ENCODE peak calls at places on chromosomes 6 and 20, in eight cellular contexts. X is astrocyte of the spinal cord, S is Calu3, E is transverse colon, H is dorsolateral prefrontal cortex, W is prostate gland, N is HCT116, L is WTC11. I is an unnamed sample.

GRCh38 chr6:88166493-88166900 is 350 bp upstream of the CNR1 start:
- DNase-seq in L (peak; percentile 56), W (no peak), H (no peak), X (no peak), N (no peak), S (peak; percentile 37), E (no peak), I (no peak)

GRCh38 chr6:117795234-117795633 is 111.8 kb upstream of the SLC35F1 start:
- DNase-seq in E (no peak), L (no peak), H (no peak), X (no peak), W (peak; percentile 17), N (no peak), S (peak; percentile 27), I (no peak)

GRCh38 chr6:163764565-163764964 is 350.0 kb downstream of the QKI start:
- DNase-seq in L (no peak), E (no peak), X (peak; percentile 72), S (no peak), H (no peak), W (no peak), N (no peak), I (peak; percentile 24)

GRCh38 chr20:40767530-40767924 is 78.5 kb upstream of the MAFB start:
- DNase-seq in E (no peak), L (no peak), W (no peak), X (no peak), H (no peak), N (no peak), S (no peak), I (no peak)

GRCh38 chr6:106692112-106692822 is 62.9 kb downstream of the QRSL1 start:
- DNase-seq in N (no peak), W (peak; percentile 61), L (peak; percentile 50), E (peak; percentile 40), X (peak; percentile 77), H (no peak), S (peak; percentile 69), I (no peak)

GRCh38 chr6:143348531-143348930 is 102.0 kb downstream of the ADAT2 start:
- DNase-seq in N (no peak), X (no peak), L (no peak), E (no peak), H (no peak), W (no peak), S (no peak), I (no peak)

GRCh38 chr6:155077331-155077730 is 82.2 kb downstream of the TIAM2 start:
- DNase-seq in N (no peak), E (no peak), X (no peak), H (no peak), S (no peak), L (no peak), W (no peak), I (no peak)

GRCh38 chr6:43772571-43773049 is 2.6 kb downstream of the VEGFA start:
- DNase-seq in S (peak; percentile 41), H (no peak), L (peak; percentile 45), E (peak; percentile 43), W (no peak), X (peak; percentile 25), N (no peak), I (no peak)

GRCh38 chr6:108559097-108559883 is 1.4 kb upstream of the FOXO3 start:
- DNase-seq in L (peak; percentile 66), H (peak; percentile 93), X (peak; percentile 85), W (peak; percentile 91), N (no peak), E (peak; percentile 91), S (peak; percentile 83), I (peak; percentile 93)

GRCh38 chr6:14758421-14759043 is 487.3 kb upstream of the JARID2 start:
- DNase-seq in W (peak; percentile 72), S (no peak), L (no peak), E (no peak), X (no peak), N (no peak), H (no peak), I (no peak)

GRCh38 chr20:51265366-51265765 is 242.5 kb upstream of the KCNG1 start:
- DNase-seq in E (no peak), X (no peak), H (no peak), W (no peak), N (no peak), S (no peak), L (no peak), I (no peak)

GRCh38 chr6:152293404-152293803 is 343.8 kb downstream of the SYNE1 start:
- DNase-seq in X (no peak), H (no peak), S (no peak), L (no peak), W (no peak), E (peak; percentile 17), N (no peak), I (no peak)

GRCh38 chr6:142914371-142914770 is 30.6 kb downstream of the HIVEP2 start:
- DNase-seq in S (no peak), X (no peak), W (no peak), H (no peak), L (no peak), N (no peak), E (no peak), I (no peak)

DNA sequence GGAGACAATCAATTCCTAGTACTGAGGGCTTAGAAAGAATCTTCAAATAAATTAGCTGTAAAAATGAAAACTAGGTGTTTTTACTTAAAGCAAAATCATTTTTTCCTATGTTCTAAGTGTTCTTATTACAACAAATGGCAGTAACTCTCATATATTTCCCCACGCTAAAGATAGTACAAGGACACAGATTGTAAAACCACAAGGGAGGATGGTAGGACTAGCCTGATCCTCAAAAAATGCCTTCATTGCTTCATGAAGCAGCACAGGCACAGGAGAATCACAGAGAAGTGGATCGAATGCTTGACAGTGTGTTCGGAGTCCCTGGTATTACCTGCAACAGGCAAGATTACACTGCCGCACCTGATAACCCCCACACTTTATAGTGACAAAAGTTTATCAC is 58.5 kb downstream of the SAMD3 start:
- DNase-seq in N (no peak), S (no peak), E (no peak), W (no peak), H (no peak), X (no peak), L (no peak), I (no peak)
- TF ChIP-seq CTCF in N (no peak), S (no peak), E (no peak), W (no peak), H (no peak), X (no peak), L (no peak), I (no peak)

GRCh38 chr20:56342783-56343182 is 16.0 kb upstream of the FAM210B start:
- DNase-seq in H (no peak), S (no peak), X (no peak), W (no peak), L (no peak), N (no peak), E (no peak), I (no peak)

GRCh38 chr20:56347628-56348305 is 11.0 kb upstream of the FAM210B start:
- DNase-seq in W (no peak), L (peak; percentile 17), X (no peak), S (no peak), N (no peak), H (no peak), E (no peak), I (no peak)

GRCh38 chr20:56348306-56348695 is 10.5 kb upstream of the FAM210B start:
- DNase-seq in H (no peak), N (no peak), W (peak; percentile 55), S (peak; percentile 17), E (no peak), X (no peak), L (no peak), I (no peak)

GRCh38 chr20:56345911-56346310 is 12.9 kb upstream of the FAM210B start:
- DNase-seq in S (no peak), L (no peak), X (no peak), E (no peak), W (no peak), H (no peak), N (no peak), I (no peak)

DNA sequence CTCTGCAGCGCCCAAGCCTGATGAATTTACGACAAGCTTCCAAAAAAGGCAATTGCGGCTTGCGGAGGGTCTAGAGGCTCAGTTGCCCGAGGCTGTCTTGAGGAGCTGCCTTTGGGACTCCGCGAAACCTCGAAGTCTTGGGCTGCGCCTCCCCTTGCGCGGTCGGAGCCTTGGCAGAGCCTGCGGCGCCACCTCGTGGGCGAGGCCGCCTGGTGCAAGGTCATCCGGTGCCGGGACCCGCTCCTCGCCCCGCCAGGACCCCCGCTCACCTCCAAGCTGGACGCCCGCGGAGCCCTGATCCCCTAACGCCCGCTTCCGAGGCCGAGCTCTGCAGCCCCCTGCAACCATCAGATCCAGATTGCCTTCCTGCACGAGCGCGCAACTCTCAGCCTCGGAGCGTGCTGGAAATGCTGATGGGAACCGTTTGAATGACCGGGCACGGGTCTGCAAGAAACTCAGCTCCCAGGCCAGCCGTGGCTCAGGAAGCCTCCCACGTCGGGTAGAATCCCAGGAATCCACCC is 14.9 kb upstream of the FAM210B start:
- DNase-seq in N (no peak), L (peak; percentile 90), H (peak; percentile 74), W (peak; percentile 39), E (peak; percentile 21), S (peak; percentile 73), X (peak; percentile 22), I (no peak)
- TF ChIP-seq CTCF in N (peak; percentile 53), L (peak; percentile 68), H (peak; percentile 76), W (peak; percentile 52), E (peak; percentile 50), S (peak; percentile 72), X (peak; percentile 72), I (peak; percentile 29)

DNA sequence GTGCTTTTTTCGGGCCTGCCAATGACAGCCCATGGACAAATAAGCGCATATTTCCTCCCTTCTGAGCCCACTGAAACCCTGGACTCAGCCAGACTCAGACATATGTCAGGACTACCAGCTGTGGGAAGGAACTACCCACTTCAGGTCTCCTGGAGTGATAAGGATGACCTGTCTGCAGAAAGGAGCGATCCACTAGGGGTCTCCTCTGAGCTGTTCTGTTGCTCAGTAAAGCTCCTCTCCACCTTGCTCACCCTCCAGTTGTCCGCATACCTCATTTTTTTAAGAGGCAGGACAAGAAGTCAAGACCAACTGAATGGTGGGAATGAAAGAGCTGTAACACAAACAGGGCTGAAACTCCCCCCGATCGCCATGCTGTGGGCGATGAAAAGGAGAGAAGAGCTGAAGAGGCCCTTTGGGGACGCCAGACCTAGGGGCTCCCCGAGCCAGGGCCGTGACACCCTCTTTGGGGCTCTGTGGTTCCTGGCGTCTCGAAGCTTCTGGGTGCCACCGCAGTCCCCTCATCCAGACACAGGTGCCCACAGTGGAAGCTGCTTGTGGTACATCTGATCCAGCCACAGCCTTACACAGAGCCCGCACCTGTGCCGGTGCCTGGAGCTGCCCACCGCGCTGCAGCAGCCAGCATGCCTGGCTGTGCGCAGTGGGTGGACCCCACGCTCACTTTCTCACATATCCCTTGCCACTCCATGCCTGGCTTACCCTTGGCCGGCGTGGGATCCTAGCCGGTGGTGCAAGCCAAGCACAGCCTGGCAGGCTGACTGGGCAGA is 68.8 kb downstream of the EYS start:
- DNase-seq in H (no peak), L (peak; percentile 39), N (no peak), X (no peak), E (peak; percentile 13), S (no peak), W (no peak), I (no peak)
- TF ChIP-seq CTCF in H (no peak), L (peak; percentile 18), N (no peak), X (no peak), E (no peak), S (no peak), W (no peak), I (no peak)

DNA sequence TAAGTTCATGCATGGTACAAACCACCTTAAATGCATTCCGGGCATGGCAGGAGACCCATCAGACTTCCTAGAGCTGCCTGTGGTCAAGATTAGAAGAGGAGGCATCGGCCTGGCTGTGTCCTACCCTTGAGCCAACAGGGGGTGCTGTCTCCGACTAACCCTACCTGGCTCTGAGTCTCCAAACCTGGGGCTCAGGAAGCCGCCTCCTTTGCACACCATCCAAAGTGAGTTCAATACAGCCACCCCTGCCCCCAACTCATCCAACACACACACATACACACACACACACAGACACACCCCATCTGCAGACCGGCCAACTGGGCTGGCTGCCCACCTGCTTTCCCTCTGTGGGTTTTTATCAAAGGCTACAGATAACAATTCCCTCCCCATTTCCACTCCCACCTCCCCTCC is 77.0 kb downstream of the JPH2 start:
- DNase-seq in E (no peak), X (no peak), H (no peak), L (peak; percentile 59), W (no peak), S (no peak), N (no peak), I (no peak)
- TF ChIP-seq CTCF in E (no peak), X (peak; percentile 13), H (no peak), L (peak; percentile 40), W (no peak), S (peak; percentile 28), N (peak; percentile 63), I (no peak)